ENCODE peak calls at places on chromosomes 1 and 21, in seven cellular contexts. Z is HFF-Myc, D is sigmoid colon, N is heart left ventricle, P is Calu3, T is heart right ventricle, S is B cell. W is an unnamed sample.

GRCh38 chr1:207362962-207363858 is 41.7 kb downstream of the CD55 start:
- DNase-seq in N (no peak), Z (no peak), T (no peak), P (no peak), S (no peak), D (no peak), W (no peak)

GRCh38 chr1:115306146-115306545 is 31.9 kb downstream of the NGF start:
- DNase-seq in T (no peak), S (no peak), P (no peak), D (no peak), Z (no peak), N (no peak), W (no peak)

GRCh38 chr1:41738475-41738874 is 180.2 kb downstream of the HIVEP3 start:
- DNase-seq in P (no peak), D (no peak), S (no peak), N (no peak), T (no peak), Z (no peak), W (no peak)

GRCh38 chr21:41228006-41228370 is 60.0 kb downstream of the BACE2 start:
- DNase-seq in S (no peak), Z (no peak), N (no peak), T (no peak), D (no peak), P (peak; percentile 39), W (no peak)

GRCh38 chr1:46181343-46182260 is 5.3 kb upstream of the P3R3URF start:
- DNase-seq in T (no peak), S (no peak), N (no peak), D (no peak), P (no peak), Z (peak; percentile 88), W (no peak)

GRCh38 chr1:184387871-184388670 is 1.2 kb downstream of the C1orf21 start:
- DNase-seq in D (peak; percentile 74), T (peak; percentile 43), S (no peak), Z (no peak), P (peak; percentile 29), N (peak; percentile 38), W (no peak)

GRCh38 chr21:45504021-45504515 is 38.2 kb downstream of the SLC19A1 start:
- DNase-seq in T (no peak), S (no peak), P (no peak), D (peak; percentile 56), Z (no peak), N (peak; percentile 16), W (no peak)

GRCh38 chr1:15749399-15750291 is 7.3 kb downstream of the TMEM82 start:
- DNase-seq in N (no peak), Z (no peak), S (no peak), T (no peak), D (no peak), P (no peak), W (no peak)

GRCh38 chr1:5220881-5221280 is 566.5 kb downstream of the AJAP1 start:
- DNase-seq in D (no peak), T (no peak), N (no peak), Z (no peak), S (no peak), P (no peak), W (no peak)

GRCh38 chr1:97533358-97533757 is 387.5 kb downstream of the DPYD start:
- DNase-seq in D (no peak), Z (no peak), P (no peak), S (no peak), T (no peak), N (no peak), W (no peak)

GRCh38 chr1:160103658-160104519 is 5.5 kb upstream of the IGSF8 start:
- DNase-seq in T (no peak), S (no peak), N (no peak), Z (no peak), D (no peak), P (no peak), W (no peak)

GRCh38 chr1:150999051-150999674 is 7.5 kb downstream of the MINDY1 start:
- DNase-seq in S (no peak), T (no peak), N (no peak), Z (no peak), D (no peak), P (no peak), W (no peak)

GRCh38 chr21:29072873-29073221 is 601 bp downstream of the CCT8 start:
- DNase-seq in P (no peak), T (no peak), Z (no peak), S (no peak), D (no peak), N (no peak), W (no peak)

GRCh38 chr1:162228586-162228985 is 148.1 kb downstream of the SPATA46 start:
- DNase-seq in P (no peak), T (no peak), N (no peak), S (no peak), D (no peak), Z (no peak), W (no peak)

GRCh38 chr1:76871355-76871974 is 4.2 kb downstream of the ST6GALNAC5 start:
- DNase-seq in S (no peak), N (no peak), P (no peak), D (no peak), T (no peak), Z (no peak), W (peak; percentile 38)

GRCh38 chr1:202247837-202248795 is 54.5 kb downstream of the LGR6 start:
- DNase-seq in S (no peak), P (no peak), T (no peak), D (peak; percentile 50), Z (no peak), N (no peak), W (no peak)

GRCh38 chr1:169491845-169492281 is 6.1 kb upstream of the SLC19A2 start:
- DNase-seq in T (no peak), S (no peak), P (no peak), D (no peak), Z (no peak), N (no peak), W (no peak)

GRCh38 chr21:44353200-44353970 is at the start of gene TRPM2:
- DNase-seq in T (peak; percentile 64), N (peak; percentile 70), S (no peak), P (no peak), Z (no peak), D (no peak), W (peak; percentile 55)

GRCh38 chr1:97243973-97244560 is 522.5 kb downstream of the PTBP2 start:
- DNase-seq in D (no peak), T (no peak), N (no peak), S (no peak), Z (no peak), P (no peak), W (no peak)

GRCh38 chr1:36365310-36365895 is 20.3 kb downstream of the STK40 start:
- DNase-seq in S (no peak), P (no peak), D (peak; percentile 88), N (peak; percentile 71), T (peak; percentile 67), Z (no peak), W (no peak)

GRCh38 chr1:70397013-70397412 is 14.1 kb upstream of the CTH start:
- DNase-seq in Z (no peak), N (no peak), P (no peak), T (no peak), S (no peak), D (no peak), W (no peak)

GRCh38 chr1:32521165-32521564 is 18.1 kb upstream of the ZBTB8A start:
- DNase-seq in S (no peak), Z (no peak), D (no peak), N (no peak), P (no peak), T (no peak), W (no peak)
- TF ChIP-seq CTCF in S (no peak), Z (no peak), D (no peak), N (no peak), P (no peak), T (no peak), W (no peak)

GRCh38 chr1:154616659-154617345 is 8.8 kb upstream of the ADAR start:
- DNase-seq in T (no peak), S (no peak), P (no peak), Z (no peak), N (peak; percentile 47), D (no peak), W (no peak)

GRCh38 chr1:154615411-154615810 is 7.4 kb upstream of the ADAR start:
- DNase-seq in Z (no peak), S (no peak), P (no peak), D (no peak), T (no peak), N (no peak), W (no peak)

GRCh38 chr1:154614887-154615286 is 6.9 kb upstream of the ADAR start:
- DNase-seq in Z (no peak), D (no peak), P (no peak), T (no peak), N (no peak), S (no peak), W (no peak)

GRCh38 chr1:154611150-154611865 is 3.3 kb upstream of the ADAR start:
- DNase-seq in T (no peak), P (no peak), N (no peak), S (no peak), D (no peak), Z (no peak), W (no peak)

DNA sequence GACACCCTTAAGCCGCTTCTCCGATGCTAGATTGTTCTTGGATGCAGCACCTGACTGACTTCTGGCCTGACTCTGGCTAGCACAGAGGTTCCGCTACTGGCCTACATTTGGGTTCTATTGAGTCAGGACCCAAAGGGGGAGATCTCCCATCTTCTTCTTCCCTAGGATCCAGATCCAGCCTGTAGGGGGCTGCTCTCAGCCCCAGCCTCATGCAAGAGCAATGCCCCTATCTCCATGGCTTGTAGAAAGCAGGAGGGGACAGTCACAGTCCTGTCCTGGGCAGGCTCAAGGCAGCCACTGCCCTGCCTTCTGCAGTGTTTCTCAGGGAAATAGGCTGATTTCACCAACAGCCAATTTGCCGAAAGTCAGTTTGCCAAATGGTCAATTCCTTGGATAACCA is 6.3 kb upstream of the ADAR start:
- DNase-seq in P (no peak), T (no peak), D (no peak), S (no peak), Z (no peak), N (no peak), W (no peak)
- TF ChIP-seq CTCF in P (no peak), T (no peak), D (no peak), S (no peak), Z (no peak), N (no peak), W (no peak)

GRCh38 chr1:93735722-93736121 is 54.1 kb upstream of the BCAR3 start:
- DNase-seq in Z (peak; percentile 26), T (no peak), N (no peak), D (no peak), P (no peak), S (no peak), W (no peak)
- TF ChIP-seq CTCF in Z (no peak), T (no peak), N (no peak), D (no peak), P (no peak), S (no peak), W (no peak)

DNA sequence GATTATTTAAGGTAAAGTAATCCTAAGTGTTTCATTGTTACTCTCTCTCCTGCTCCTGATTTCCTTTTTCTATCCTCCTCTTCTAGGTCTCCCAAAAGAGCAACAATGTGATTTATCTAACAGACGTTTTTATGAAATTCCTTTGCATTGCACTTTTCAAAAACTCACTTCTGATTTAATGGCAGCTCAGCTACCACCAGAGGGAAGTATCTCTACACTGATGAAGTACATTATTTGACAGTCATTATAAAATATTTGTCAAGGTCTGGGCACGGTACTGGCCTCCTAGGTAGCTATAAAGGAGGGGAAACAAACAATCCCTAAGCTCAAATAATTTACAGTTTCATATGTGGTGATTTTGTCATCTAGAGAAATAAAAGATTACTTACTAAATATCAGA is 15.6 kb downstream of the TMPRSS15 start:
- DNase-seq in D (no peak), S (no peak), T (no peak), N (no peak), Z (no peak), P (no peak), W (no peak)
- TF ChIP-seq CTCF in D (no peak), S (no peak), T (no peak), N (no peak), Z (no peak), P (no peak), W (no peak)